ENCODE peak calls at places on chromosomes 11 and 22, in seven cellular contexts. W is dorsolateral prefrontal cortex; P is CD8-positive, alpha-beta memory T cell; X is psoas muscle; G is GM23338; C is colonic mucosa; S is neural progenitor cell. J is an unnamed sample.

GRCh38 chr11:27672836-27673464 is 27.3 kb downstream of the BDNF start:
- DNase-seq in W (no peak), P (no peak), X (no peak), G (peak), C (no peak), S (no peak), J (no peak)

GRCh38 chr11:10301656-10302293 is 3.1 kb upstream of the ADM start:
- DNase-seq in W (no peak), P (no peak), X (no peak), G (no peak), C (no peak), S (no peak), J (no peak)

GRCh38 chr11:112847568-112847967 is 113.7 kb upstream of the NCAM1 start:
- DNase-seq in W (no peak), P (no peak), X (no peak), G (no peak), C (no peak), S (no peak), J (no peak)

GRCh38 chr11:69613594-69613993 is 27.4 kb upstream of the CCND1 start:
- DNase-seq in W (no peak), P (no peak), X (no peak), G (no peak), C (no peak), S (no peak), J (no peak)

GRCh38 chr11:93525601-93526000 is 17.6 kb downstream of the SMCO4 start:
- DNase-seq in W (no peak), P (no peak), X (peak), G (no peak), C (no peak), S (no peak), J (no peak)

GRCh38 chr22:36088292-36088691 is 59.7 kb upstream of the RBFOX2 start:
- DNase-seq in W (no peak), P (no peak), X (no peak), G (no peak), C (no peak), S (no peak), J (no peak)

GRCh38 chr11:26028294-26028954 is 303.5 kb upstream of the ANO3 start:
- DNase-seq in W (no peak), P (no peak), X (no peak), G (no peak), C (no peak), S (no peak), J (no peak)

GRCh38 chr11:61378713-61379313 is 13.6 kb upstream of the TMEM216 start:
- DNase-seq in W (no peak), P (no peak), X (no peak), G (no peak), C (no peak), S (no peak), J (no peak)

GRCh38 chr11:77066229-77067023 is at the start of gene CAPN5:
- DNase-seq in W (peak), P (peak), X (peak), G (peak), C (peak), S (peak), J (peak)

GRCh38 chr11:2752204-2752772 is 52.5 kb upstream of the KCNQ1OT1 start:
- DNase-seq in W (peak), P (no peak), X (no peak), G (no peak), C (no peak), S (no peak), J (no peak)

GRCh38 chr11:36475192-36475591 is 34.9 kb downstream of the TRAF6 start:
- DNase-seq in W (no peak), P (no peak), X (no peak), G (no peak), C (no peak), S (no peak), J (no peak)

GRCh38 chr11:47577460-47578041 is 1.2 kb downstream of the KBTBD4 start:
- DNase-seq in W (no peak), P (no peak), X (peak), G (no peak), C (no peak), S (no peak), J (no peak)

GRCh38 chr22:26066534-26066933 is 102.7 kb upstream of the SEZ6L start:
- DNase-seq in W (no peak), P (no peak), X (no peak), G (peak), C (no peak), S (peak), J (no peak)

GRCh38 chr11:8252946-8253345 is 10.7 kb downstream of the LMO1 start:
- DNase-seq in W (no peak), P (no peak), X (no peak), G (no peak), C (no peak), S (no peak), J (no peak)

GRCh38 chr22:36162127-36163034 is 1.8 kb upstream of the APOL3 start:
- DNase-seq in W (no peak), P (peak), X (no peak), G (no peak), C (no peak), S (no peak), J (no peak)

GRCh38 chr11:118913411-118914125 is 12.2 kb downstream of the BCL9L start:
- DNase-seq in W (no peak), P (peak), X (peak), G (no peak), C (no peak), S (peak), J (peak)

GRCh38 chr11:12220305-12220704 is 109.9 kb downstream of the MICAL2 start:
- DNase-seq in W (peak), P (no peak), X (peak), G (no peak), C (no peak), S (no peak), J (peak)

GRCh38 chr22:19429950-19430889 is 1.3 kb downstream of the HIRA start:
- DNase-seq in W (no peak), P (peak), X (no peak), G (peak), C (peak), S (peak), J (no peak)

GRCh38 chr11:1081601-1082311 is 7.1 kb downstream of the MUC2 start:
- DNase-seq in W (peak), P (no peak), X (peak), G (no peak), C (no peak), S (no peak), J (no peak)

GRCh38 chr11:93537767-93538261 is 5.4 kb downstream of the SMCO4 start:
- DNase-seq in W (no peak), P (no peak), X (peak), G (no peak), C (no peak), S (no peak), J (no peak)

GRCh38 chr22:45459235-45459634 is 43.4 kb upstream of the FBLN1 start:
- DNase-seq in W (no peak), P (no peak), X (peak), G (no peak), C (no peak), S (no peak), J (no peak)
- H3K27ac ChIP-seq in W (no peak), P (no peak), X (no peak), G (no peak), C (no peak), S (no peak), J (no peak)

GRCh38 chr22:23118647-23119491 is 22.9 kb downstream of the RSPH14 start:
- DNase-seq in W (no peak), P (no peak), X (peak), G (no peak), C (no peak), S (no peak), J (no peak)
- H3K27ac ChIP-seq in W (peak), P (no peak), X (no peak), G (no peak), C (no peak), S (no peak), J (peak)

GRCh38 chr11:34415538-34415937 is 23.2 kb upstream of the CAT start:
- DNase-seq in W (no peak), P (no peak), X (no peak), G (no peak), C (no peak), S (no peak), J (no peak)
- H3K27ac ChIP-seq in W (no peak), P (no peak), X (no peak), G (no peak), C (no peak), S (no peak), J (no peak)

GRCh38 chr22:46288846-46289243 is 7.8 kb upstream of the GTSE1 start:
- DNase-seq in W (no peak), P (no peak), X (no peak), G (no peak), C (no peak), S (no peak), J (no peak)
- H3K27ac ChIP-seq in W (no peak), P (peak), X (no peak), G (no peak), C (no peak), S (no peak), J (no peak)

DNA sequence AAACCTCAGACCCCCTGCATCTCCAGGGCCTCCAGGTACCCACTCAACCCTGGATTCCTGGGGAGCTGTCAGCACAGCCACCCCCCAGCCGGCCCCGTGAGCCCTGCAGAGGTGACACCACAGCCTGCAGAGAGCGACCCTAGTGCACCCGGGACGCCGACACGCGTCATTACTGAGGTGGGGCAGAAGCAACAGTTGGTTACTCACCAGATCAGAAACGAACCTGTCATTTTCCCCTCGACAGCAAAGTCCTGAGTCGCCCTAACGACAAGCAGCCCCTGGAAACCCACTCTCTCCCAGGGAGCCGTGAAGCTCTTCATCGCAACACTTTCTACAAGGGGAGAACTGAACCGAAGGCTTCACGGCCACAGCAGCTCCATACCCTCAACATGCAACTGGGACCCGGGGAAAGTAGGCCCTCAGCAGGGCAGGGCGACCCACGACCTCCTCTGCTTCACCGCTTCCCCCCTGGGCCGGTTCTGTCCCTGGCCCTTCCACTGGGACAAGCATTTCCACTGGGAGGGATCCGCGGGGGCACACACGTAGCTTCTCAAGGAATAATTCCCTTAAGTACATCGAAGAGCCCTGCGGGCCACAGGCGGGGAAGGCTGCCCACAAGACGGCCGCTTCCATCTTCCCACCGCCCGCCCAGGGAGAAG is 1.6 kb downstream of the BRD1 start:
- DNase-seq in W (no peak), P (peak), X (peak), G (no peak), C (peak), S (no peak), J (no peak)
- H3K27ac ChIP-seq in W (no peak), P (peak), X (peak), G (no peak), C (peak), S (no peak), J (no peak)

GRCh38 chr11:19245351-19245750 is 4.6 kb upstream of the E2F8 start:
- DNase-seq in W (no peak), P (no peak), X (no peak), G (no peak), C (no peak), S (no peak), J (no peak)

GRCh38 chr11:19243143-19243542 is 2.4 kb upstream of the E2F8 start:
- DNase-seq in W (no peak), P (no peak), X (no peak), G (no peak), C (peak), S (no peak), J (no peak)

GRCh38 chr11:19244621-19245020 is 3.9 kb upstream of the E2F8 start:
- DNase-seq in W (no peak), P (no peak), X (no peak), G (no peak), C (no peak), S (no peak), J (no peak)

GRCh38 chr11:19243601-19244000 is 2.9 kb upstream of the E2F8 start:
- DNase-seq in W (no peak), P (no peak), X (no peak), G (no peak), C (no peak), S (no peak), J (no peak)

GRCh38 chr11:19244084-19244483 is 3.3 kb upstream of the E2F8 start:
- DNase-seq in W (no peak), P (no peak), X (no peak), G (no peak), C (peak), S (no peak), J (no peak)
- H3K27ac ChIP-seq in W (no peak), P (no peak), X (no peak), G (no peak), C (no peak), S (no peak), J (no peak)

J was measured in caudate nucleus.